ENCODE peak calls at places on chromosomes 12 and 14, in six cellular contexts. C is bronchial epithelial cell, V is right atrium auricular region, T is colonic mucosa, N is choroid plexus epithelial cell, J is fibroblast of lung. G is an unnamed sample.

GRCh38 chr12:125140239-125140917 is 75.1 kb downstream of the AACS start:
- DNase-seq in V (no peak), N (no peak), C (no peak), T (no peak), J (peak), G (no peak)

GRCh38 chr14:32588448-32589320 is 259.6 kb downstream of the AKAP6 start:
- DNase-seq in J (peak), N (peak), T (no peak), C (peak), V (no peak), G (no peak)

GRCh38 chr14:94601961-94602391 is 10.2 kb upstream of the SERPINA3 start:
- DNase-seq in C (peak), J (peak), T (peak), V (peak), N (peak), G (peak)

GRCh38 chr12:125983784-125984510 is 918.7 kb downstream of the AACS start:
- DNase-seq in V (no peak), J (peak), T (no peak), N (no peak), C (no peak), G (no peak)

GRCh38 chr12:120429368-120429767 is 8.5 kb upstream of the COX6A1 start:
- DNase-seq in J (no peak), C (no peak), T (no peak), V (no peak), N (no peak), G (no peak)

GRCh38 chr12:15168279-15168678 is 52.9 kb downstream of the RERG start:
- DNase-seq in V (no peak), N (no peak), C (no peak), J (no peak), T (no peak), G (no peak)

GRCh38 chr12:123938679-123939480 is 33.8 kb downstream of the CCDC92 start:
- DNase-seq in V (no peak), C (no peak), J (no peak), N (peak), T (no peak), G (no peak)

GRCh38 chr12:78086553-78087362 is 256.1 kb downstream of the NAV3 start:
- DNase-seq in N (peak), C (no peak), J (no peak), V (no peak), T (no peak), G (no peak)

GRCh38 chr12:113230315-113231274 is 9.3 kb downstream of the TPCN1 start:
- DNase-seq in C (no peak), V (no peak), N (no peak), J (peak), T (no peak), G (no peak)
- H3K4me3 ChIP-seq in C (no peak), V (no peak), N (no peak), J (no peak), T (no peak), G (no peak)

GRCh38 chr12:49020441-49020840 is 1.9 kb upstream of the PRKAG1 start:
- DNase-seq in C (no peak), N (no peak), T (no peak), V (no peak), J (no peak), G (no peak)

GRCh38 chr12:49017764-49018281 is 753 bp downstream of the PRKAG1 start:
- DNase-seq in T (no peak), N (peak), V (no peak), J (peak), C (no peak), G (no peak)

GRCh38 chr12:49018282-49019119 is at the start of gene PRKAG1:
- DNase-seq in N (peak), T (peak), V (peak), C (peak), J (peak), G (peak)

GRCh38 chr12:49019435-49020317 is 1.1 kb upstream of the PRKAG1 start:
- DNase-seq in T (no peak), V (no peak), C (peak), N (peak), J (peak), G (no peak)

DNA sequence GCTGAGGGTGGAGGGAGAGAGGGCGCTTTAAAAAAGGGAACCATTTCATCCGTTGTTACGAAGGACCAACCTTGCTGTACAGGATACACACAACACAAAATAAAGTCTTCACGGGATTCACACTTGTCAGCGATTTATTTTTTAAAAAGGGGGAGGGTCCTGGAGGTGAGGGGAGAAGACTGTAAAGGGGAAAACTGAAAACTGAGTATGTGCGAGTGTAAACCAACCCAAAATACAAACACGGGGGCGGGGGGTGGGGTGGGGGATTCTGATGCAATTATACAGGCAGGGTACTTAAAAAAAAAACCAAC is 499 bp upstream of the PRKAG1 start:
- DNase-seq in C (no peak), J (no peak), T (no peak), N (no peak), V (no peak), G (no peak)
- H3K4me3 ChIP-seq in C (peak), J (peak), T (peak), N (peak), V (peak), G (peak)

GRCh38 chr14:37596790-37597189 is 1.4 kb downstream of the TTC6 start:
- DNase-seq in C (peak), T (no peak), V (no peak), N (no peak), J (no peak), G (no peak)
- H3K4me3 ChIP-seq in C (no peak), T (no peak), V (no peak), N (no peak), J (no peak), G (no peak)

GRCh38 chr12:67116134-67116533 is 153.0 kb upstream of the CAND1 start:
- DNase-seq in J (no peak), V (no peak), T (no peak), C (no peak), N (no peak), G (no peak)
- H3K4me3 ChIP-seq in J (no peak), V (no peak), T (no peak), C (no peak), N (no peak), G (no peak)

DNA sequence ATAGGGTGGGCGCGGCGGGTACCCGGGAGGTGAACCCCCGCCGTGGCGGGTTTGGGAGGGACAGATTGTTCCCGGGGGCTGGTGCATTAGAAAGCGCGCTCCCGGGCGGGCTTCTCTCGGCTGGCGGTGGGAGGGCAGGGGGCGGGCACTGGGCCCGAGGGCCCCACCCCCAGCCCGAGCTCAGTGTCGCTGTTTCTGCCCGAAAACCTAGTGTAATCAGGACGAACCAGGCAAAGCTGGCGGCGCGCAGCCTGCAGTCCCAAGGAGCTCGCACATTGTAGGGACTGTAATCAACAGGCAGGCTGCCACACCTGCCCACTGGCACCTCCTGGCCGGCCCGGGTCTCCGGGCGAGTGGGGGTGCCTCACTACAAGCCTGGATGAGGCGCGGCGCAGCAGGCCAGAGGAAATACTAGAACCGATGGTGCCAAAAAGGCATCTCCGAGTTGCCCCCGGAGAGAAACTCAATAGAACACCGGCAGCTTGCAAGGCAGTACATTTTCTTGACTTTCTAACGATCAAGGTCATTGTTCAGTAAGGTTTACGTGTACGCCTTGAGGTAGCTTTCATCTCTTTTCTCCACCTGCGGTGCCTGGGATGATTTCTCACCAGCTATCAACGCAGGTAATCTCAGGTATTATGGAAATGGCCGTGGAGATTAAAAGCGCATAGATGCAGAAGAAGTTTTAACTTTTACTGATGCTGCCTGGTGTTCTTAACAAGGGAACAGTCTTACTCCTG is 845 bp upstream of the SPTB start:
- DNase-seq in C (no peak), T (peak), V (no peak), N (no peak), J (peak), G (no peak)
- H3K4me3 ChIP-seq in C (peak), T (peak), V (peak), N (no peak), J (no peak), G (peak)

GRCh38 chr14:91410781-91411536 is 6.7 kb downstream of the CCDC88C start:
- DNase-seq in V (no peak), N (no peak), T (no peak), J (no peak), C (no peak), G (no peak)
- H3K4me3 ChIP-seq in V (no peak), N (no peak), T (no peak), J (no peak), C (no peak), G (no peak)

DNA sequence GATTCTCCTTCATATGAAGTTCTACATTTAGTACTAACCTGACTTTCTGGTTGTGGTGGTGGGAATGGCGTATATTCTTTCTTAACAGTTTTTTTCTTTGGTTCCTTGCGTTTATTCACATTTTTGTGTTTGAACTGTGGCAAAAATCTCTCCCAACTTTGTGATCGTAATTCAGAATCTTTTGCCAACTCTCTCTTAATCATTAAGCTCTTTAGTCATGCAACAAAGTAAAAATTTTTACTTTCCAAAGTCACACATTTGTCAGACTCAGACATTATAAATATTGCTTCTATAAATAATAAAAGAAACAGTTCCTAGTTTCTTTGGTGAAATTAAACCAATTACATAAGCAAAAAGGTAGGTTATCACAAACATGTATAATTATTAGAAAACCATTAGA is 7.5 kb downstream of the KRR1 start:
- DNase-seq in V (no peak), T (no peak), J (no peak), C (no peak), N (no peak), G (no peak)
- H3K4me3 ChIP-seq in V (no peak), T (no peak), J (no peak), C (no peak), N (no peak), G (no peak)

GRCh38 chr14:61705017-61705416 is 9.7 kb downstream of the HIF1A start:
- DNase-seq in N (peak), J (no peak), T (no peak), V (no peak), C (no peak), G (no peak)

GRCh38 chr14:61704554-61704953 is 9.2 kb downstream of the HIF1A start:
- DNase-seq in V (no peak), J (peak), T (no peak), N (peak), C (no peak), G (no peak)

GRCh38 chr14:61701946-61702345 is 6.6 kb downstream of the HIF1A start:
- DNase-seq in N (peak), J (no peak), V (no peak), C (no peak), T (no peak), G (no peak)

GRCh38 chr14:61706096-61706690 is 10.9 kb downstream of the HIF1A start:
- DNase-seq in V (no peak), C (no peak), J (no peak), N (peak), T (no peak), G (no peak)

DNA sequence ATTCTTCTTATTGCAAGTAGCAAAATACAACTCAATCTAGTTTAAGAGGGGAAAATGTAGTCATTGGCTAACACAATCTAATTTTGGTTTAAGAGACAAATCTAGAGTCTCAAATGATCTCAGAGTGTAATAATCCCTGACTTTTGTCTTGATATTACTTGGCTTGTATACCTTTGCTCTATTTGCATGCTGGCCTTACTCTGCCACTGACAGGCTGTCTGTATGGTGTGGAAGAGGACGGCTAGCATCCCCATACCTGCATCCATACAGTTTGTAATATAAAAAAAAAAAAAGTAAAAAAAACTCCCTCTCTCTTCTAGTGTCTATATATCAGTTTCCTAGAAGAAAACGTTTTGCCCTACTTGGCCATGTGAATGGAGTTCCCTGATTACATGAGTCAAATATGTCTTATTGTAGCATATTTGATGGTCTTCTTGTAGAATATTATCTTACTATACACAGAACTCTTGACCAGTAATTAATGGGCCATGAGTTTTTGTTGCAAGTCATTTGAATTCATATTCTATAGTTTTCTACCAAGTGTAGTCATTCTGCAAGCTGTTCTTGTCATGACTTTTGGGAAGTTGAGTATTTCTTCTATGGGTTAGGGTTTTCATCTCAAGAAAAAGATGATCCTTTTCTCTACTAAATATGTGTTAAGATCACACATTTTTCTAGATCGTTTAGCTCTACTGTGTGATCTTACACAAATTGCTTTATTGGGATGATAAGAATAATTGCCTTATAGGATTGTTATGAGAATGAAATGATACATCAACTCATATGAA is 8.2 kb downstream of the HIF1A start:
- DNase-seq in J (no peak), V (no peak), T (no peak), N (peak), C (no peak), G (no peak)
- H3K4me3 ChIP-seq in J (no peak), V (no peak), T (no peak), N (peak), C (peak), G (peak)

GRCh38 chr12:24815087-24815423 is 133.8 kb downstream of the BCAT1 start:
- DNase-seq in N (no peak), J (no peak), T (no peak), V (no peak), C (no peak), G (no peak)
- H3K4me3 ChIP-seq in N (no peak), J (no peak), T (no peak), V (no peak), C (no peak), G (no peak)

GRCh38 chr14:55274144-55274543 is 2.9 kb downstream of the FBXO34 start:
- DNase-seq in V (no peak), C (peak), N (no peak), T (no peak), J (no peak), G (no peak)
- H3K4me3 ChIP-seq in V (peak), C (no peak), N (no peak), T (no peak), J (no peak), G (no peak)

G was measured in skeletal muscle cell.